ENCODE peak calls at places on chromosome 20, in five cellular contexts. D is T follicular helper cell, H is hepatocyte, Z is tibial artery, J is WTC11. E is an unnamed sample.

GRCh38 chr20:37816726-37817125 is 86.2 kb upstream of the VSTM2L start:
- DNase-seq in Z (no peak), D (no peak), J (no peak), H (no peak), E (no peak)

GRCh38 chr20:53901064-53901463 is 169.3 kb downstream of the BCAS1 start:
- DNase-seq in J (no peak), Z (no peak), H (peak), D (no peak), E (no peak)

GRCh38 chr20:1879934-1880333 is 15.3 kb upstream of the SIRPA start:
- DNase-seq in Z (no peak), H (no peak), D (no peak), J (no peak), E (no peak)

GRCh38 chr20:44586289-44586911 is 4.0 kb downstream of the PKIG start:
- DNase-seq in J (no peak), Z (no peak), H (no peak), D (no peak), E (no peak)

GRCh38 chr20:48822879-48823385 is 4.9 kb downstream of the PREX1 start:
- DNase-seq in J (no peak), H (no peak), D (no peak), Z (no peak), E (no peak)

GRCh38 chr20:32325706-32326506 is 32.2 kb upstream of the ASXL1 start:
- DNase-seq in Z (no peak), H (peak), J (no peak), D (no peak), E (no peak)

GRCh38 chr20:63123326-63123725 is 92.6 kb downstream of the YTHDF1 start:
- DNase-seq in H (no peak), D (no peak), Z (peak), J (peak), E (no peak)

GRCh38 chr20:38935967-38936407 is 9.8 kb downstream of the FAM83D start:
- DNase-seq in J (no peak), H (no peak), D (no peak), Z (no peak), E (no peak)

GRCh38 chr20:39645130-39645529 is 683.0 kb downstream of the DHX35 start:
- DNase-seq in J (no peak), D (no peak), H (no peak), Z (no peak), E (no peak)

GRCh38 chr20:14264869-14265268 is 72.5 kb downstream of the FLRT3 start:
- DNase-seq in J (no peak), H (peak), Z (no peak), D (no peak), E (no peak)

GRCh38 chr20:20375862-20376261 is 8.0 kb downstream of the INSM1 start:
- DNase-seq in D (no peak), J (no peak), H (no peak), Z (no peak), E (no peak)

GRCh38 chr20:63703976-63704748 is 3.6 kb downstream of the ARFRP1 start:
- DNase-seq in J (no peak), D (no peak), Z (peak), H (peak), E (no peak)

GRCh38 chr20:401682-402495 is 6.2 kb upstream of the RBCK1 start:
- DNase-seq in D (no peak), J (no peak), H (peak), Z (peak), E (no peak)

GRCh38 chr20:43194187-43194586 is 4.5 kb upstream of the PTPRT start:
- DNase-seq in H (no peak), Z (no peak), D (no peak), J (no peak), E (no peak)

GRCh38 chr20:62993856-62994494 is 12.8 kb downstream of the BHLHE23 start:
- DNase-seq in D (no peak), H (no peak), J (no peak), Z (no peak), E (no peak)

GRCh38 chr20:44412402-44413144 is 57.1 kb downstream of the HNF4A start:
- DNase-seq in J (no peak), H (no peak), Z (no peak), D (no peak), E (no peak)

GRCh38 chr20:39993737-39994136 is 695.3 kb downstream of the MAFB start:
- DNase-seq in D (no peak), H (no peak), J (no peak), Z (no peak), E (no peak)

GRCh38 chr20:43309266-43309665 is 119.6 kb upstream of the PTPRT start:
- DNase-seq in J (no peak), Z (no peak), D (no peak), H (no peak), E (no peak)

GRCh38 chr20:35991142-35991771 is 22.9 kb downstream of the CNBD2 start:
- DNase-seq in Z (no peak), J (peak), H (peak), D (no peak), E (no peak)

GRCh38 chr20:5886788-5887187 is 63.5 kb downstream of the TRMT6 start:
- DNase-seq in H (no peak), D (no peak), Z (no peak), J (no peak), E (no peak)

GRCh38 chr20:39674842-39675241 is 712.7 kb downstream of the DHX35 start:
- DNase-seq in J (no peak), Z (no peak), H (no peak), D (no peak), E (no peak)

GRCh38 chr20:22861990-22862389 is 173.1 kb upstream of the SSTR4 start:
- DNase-seq in Z (no peak), J (no peak), H (no peak), D (no peak), E (no peak)

GRCh38 chr20:47770931-47771330 is 14.3 kb downstream of the SULF2 start:
- DNase-seq in H (no peak), Z (no peak), J (no peak), D (no peak), E (no peak)

GRCh38 chr20:17620371-17621228 is 50.7 kb downstream of the DSTN start:
- DNase-seq in Z (peak), J (peak), H (no peak), D (no peak), E (peak)

GRCh38 chr20:33532753-33533459 is 43.0 kb downstream of the CBFA2T2 start:
- DNase-seq in Z (no peak), J (no peak), D (no peak), H (peak), E (no peak)

GRCh38 chr20:23224806-23225205 is 125.8 kb upstream of the NXT1 start:
- DNase-seq in Z (no peak), J (no peak), H (no peak), D (no peak), E (no peak)

GRCh38 chr20:9503530-9504251 is 10.7 kb upstream of the LAMP5 start:
- DNase-seq in Z (no peak), H (no peak), D (no peak), J (peak), E (no peak)

GRCh38 chr20:58308290-58308679 is 1.2 kb upstream of the RAB22A start:
- DNase-seq in J (no peak), H (no peak), D (no peak), Z (no peak), E (peak)

GRCh38 chr20:57685134-57685851 is 24.5 kb downstream of the PMEPA1 start:
- DNase-seq in Z (no peak), H (no peak), J (no peak), D (no peak), E (no peak)

GRCh38 chr20:45444050-45444449 is 25.5 kb upstream of the WFDC2 start:
- DNase-seq in D (no peak), J (no peak), H (no peak), Z (no peak), E (no peak)

GRCh38 chr20:44211177-44212039 is 837 bp upstream of the OSER1 start:
- DNase-seq in J (no peak), D (no peak), Z (peak), H (peak), E (no peak)

GRCh38 chr20:42027746-42028268 is 409.6 kb upstream of the CHD6 start:
- DNase-seq in J (no peak), Z (no peak), D (no peak), H (no peak), E (no peak)

GRCh38 chr20:35602851-35603495 is 12.7 kb upstream of the SPAG4 start:
- DNase-seq in Z (no peak), J (no peak), H (no peak), D (no peak), E (no peak)

E was measured in activated T-cell treated with anti-CD3 and anti-CD28 coated beads, Interleukin-2, amount 50 U/mL, for 48 hours.